ENCODE peak calls at places on chromosomes 16 and 17, in six cellular contexts. J is astrocyte, P is SK-N-SH, Y is IMR-90, E is H9, S is fibroblast of lung. D is an unnamed sample.

GRCh38 chr17:18381158-18381952 is 3.8 kb downstream of the EVPLL start:
- DNase-seq in P (no peak), E (peak; percentile 29), J (no peak), S (no peak), Y (no peak), D (no peak)

GRCh38 chr17:38705803-38706624 is 941 bp downstream of the MLLT6 start:
- DNase-seq in P (peak; percentile 81), S (no peak), E (peak; percentile 80), J (no peak), Y (no peak), D (no peak)

GRCh38 chr16:56344518-56345405 is 80.6 kb downstream of the AMFR start:
- DNase-seq in S (no peak), J (no peak), Y (no peak), P (no peak), E (no peak), D (peak; percentile 86)

GRCh38 chr17:77470800-77471733 is 330.3 kb downstream of the SEC14L1 start:
- DNase-seq in S (peak; percentile 70), Y (peak; percentile 43), E (peak; percentile 86), J (peak; percentile 47), P (peak; percentile 89), D (no peak)

GRCh38 chr16:89431158-89431584 is 59.2 kb downstream of the ANKRD11 start:
- DNase-seq in J (peak; percentile 71), Y (peak; percentile 96), P (no peak), E (no peak), S (peak; percentile 80), D (no peak)

GRCh38 chr17:6555331-6556120 is 829 bp downstream of the PITPNM3 start:
- DNase-seq in S (peak; percentile 65), E (peak; percentile 66), P (peak; percentile 60), J (peak; percentile 49), Y (peak; percentile 39), D (peak; percentile 53)

GRCh38 chr17:79331492-79331891 is 256.9 kb downstream of the ENGASE start:
- DNase-seq in E (no peak), P (no peak), Y (no peak), J (no peak), S (no peak), D (no peak)

GRCh38 chr17:43068570-43069367 is 43.7 kb downstream of the RND2 start:
- DNase-seq in J (no peak), P (no peak), S (no peak), Y (no peak), E (no peak), D (no peak)

GRCh38 chr16:61820398-61820797 is 215.8 kb downstream of the CDH8 start:
- DNase-seq in P (no peak), E (no peak), J (peak; percentile 76), Y (no peak), S (peak; percentile 83), D (no peak)

GRCh38 chr16:21083729-21084268 is 66.8 kb downstream of the DNAH3 start:
- DNase-seq in S (peak; percentile 46), P (peak; percentile 60), E (peak; percentile 81), J (peak; percentile 27), Y (peak; percentile 54), D (no peak)

GRCh38 chr16:17357302-17358062 is 113.3 kb downstream of the XYLT1 start:
- DNase-seq in P (no peak), Y (no peak), E (no peak), S (no peak), J (no peak), D (no peak)

GRCh38 chr16:88697116-88697830 is 8.9 kb downstream of the RNF166 start:
- DNase-seq in J (no peak), E (no peak), S (no peak), P (no peak), Y (no peak), D (no peak)

GRCh38 chr17:7903154-7904103 is 12.7 kb downstream of the RNF227 start:
- DNase-seq in S (no peak), E (peak; percentile 62), P (no peak), Y (no peak), J (no peak), D (peak; percentile 14)

GRCh38 chr17:7549401-7550055 is 670 bp downstream of the TNFSF12 start:
- DNase-seq in P (no peak), Y (no peak), E (no peak), J (no peak), S (peak; percentile 10), D (no peak)

GRCh38 chr17:16377804-16378400 is 3.0 kb upstream of the UBB start:
- DNase-seq in J (peak; percentile 54), E (no peak), P (no peak), S (peak; percentile 63), Y (peak; percentile 79), D (peak; percentile 59)
- H2AFZ ChIP-seq in J (no peak overlapping the region), E (no peak overlapping the region), P (peak overlapping the region; percentile 46), S (no peak overlapping the region), Y (no peak overlapping the region), D (no peak overlapping the region)

GRCh38 chr16:85689950-85690320 is 1.2 kb upstream of the GINS2 start:
- DNase-seq in J (no peak), E (no peak), S (no peak), Y (no peak), P (no peak), D (no peak)
- H2AFZ ChIP-seq in J (no peak overlapping the region), E (no peak overlapping the region), S (no peak overlapping the region), Y (no peak overlapping the region), P (no peak overlapping the region), D (no peak overlapping the region)

DNA sequence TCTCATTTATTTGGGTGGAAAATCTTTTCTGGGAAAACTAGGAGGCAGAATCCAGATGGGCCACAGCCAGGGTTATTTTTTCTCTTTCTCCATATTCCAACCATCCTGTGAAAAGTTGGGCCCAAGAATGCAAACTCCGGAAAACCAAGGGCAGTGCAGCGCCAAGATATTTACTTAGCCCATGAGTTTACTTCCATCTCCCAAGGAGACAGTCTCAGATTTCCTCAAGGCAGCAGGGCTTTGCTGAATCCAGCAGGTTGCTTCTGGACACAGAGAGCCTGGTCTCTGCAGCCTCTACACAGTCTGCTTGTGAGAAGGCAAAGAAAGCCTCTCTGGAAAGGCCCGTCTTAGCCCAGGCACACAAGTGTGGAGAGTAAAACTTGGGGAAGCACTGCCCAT is 15.7 kb downstream of the COPRS start:
- DNase-seq in J (no peak), Y (peak; percentile 54), E (no peak), P (no peak), S (peak; percentile 39), D (no peak)
- H2AFZ ChIP-seq in J (peak overlapping the region; percentile 53), Y (peak overlapping the region; percentile 84), E (no peak overlapping the region), P (peak overlapping the region; percentile 61), S (peak overlapping the region; percentile 63), D (no peak overlapping the region)

GRCh38 chr16:47734987-47735594 is 274.0 kb downstream of the PHKB start:
- DNase-seq in Y (no peak), J (no peak), E (no peak), P (no peak), S (no peak), D (no peak)
- H2AFZ ChIP-seq in Y (no peak overlapping the region), J (no peak overlapping the region), E (no peak overlapping the region), P (no peak overlapping the region), S (no peak overlapping the region), D (no peak overlapping the region)

D was measured in PC-9.